ENCODE peak calls at places on chromosome 14, in seven cellular contexts. D is CD8-positive, alpha-beta T cell; J is stomach; L is heart right ventricle; X is astrocyte; A is NT2/D1; I is ovary. O is an unnamed sample. For H3K4me1, the result is how much of the 10 kb centered on the place peaks cover.

GRCh38 chr14:99755629-99756603 is 37.3 kb upstream of the EML1 start:
- DNase-seq in J (peak), X (peak), D (no peak), L (peak), I (peak), A (no peak), O (peak)

GRCh38 chr14:86787782-86788181 is 1205.2 kb downstream of the GALC start:
- DNase-seq in L (no peak), I (no peak), J (no peak), A (no peak), X (no peak), D (no peak), O (no peak)

GRCh38 chr14:80959448-80960006 is 4.1 kb downstream of the TSHR start:
- DNase-seq in L (no peak), X (no peak), I (no peak), J (no peak), A (no peak), D (peak), O (no peak)

GRCh38 chr14:44135972-44136371 is 371.1 kb downstream of the FSCB start:
- DNase-seq in I (no peak), J (no peak), X (no peak), D (no peak), L (no peak), A (no peak), O (no peak)

GRCh38 chr14:93936245-93936644 is 9.1 kb downstream of the FAM181A start:
- DNase-seq in L (no peak), A (peak), J (no peak), I (no peak), X (no peak), D (no peak), O (no peak)

GRCh38 chr14:53553221-53553620 is 400.1 kb upstream of the DDHD1 start:
- DNase-seq in J (no peak), L (no peak), I (no peak), A (no peak), D (no peak), X (no peak), O (no peak)

GRCh38 chr14:99522457-99522891 is 41.3 kb downstream of the CCNK start:
- DNase-seq in X (peak), A (no peak), D (no peak), J (no peak), I (peak), L (no peak), O (no peak)

GRCh38 chr14:22559041-22559440 is 30.0 kb downstream of the DAD1 start:
- DNase-seq in A (no peak), D (no peak), L (no peak), X (no peak), J (no peak), I (no peak), O (no peak)

GRCh38 chr14:94451091-94451751 is 1.4 kb downstream of the SERPINA11 start:
- DNase-seq in I (no peak), X (no peak), A (peak), J (no peak), L (no peak), D (no peak), O (no peak)

GRCh38 chr14:53310412-53310811 is 157.3 kb upstream of the DDHD1 start:
- DNase-seq in X (no peak), D (no peak), J (no peak), I (no peak), L (no peak), A (no peak), O (no peak)

GRCh38 chr14:72476657-72477499 is 417.0 kb downstream of the DPF3 start:
- DNase-seq in J (no peak), A (peak), I (no peak), X (peak), D (peak), L (peak), O (peak)

GRCh38 chr14:76500011-76500410 is 124.1 kb downstream of the ESRRB start:
- DNase-seq in J (no peak), L (peak), I (no peak), A (no peak), X (peak), D (no peak), O (no peak)

GRCh38 chr14:106268013-106268727 is 741.8 kb downstream of the TMEM121 start:
- DNase-seq in J (peak), A (peak), I (no peak), L (no peak), X (no peak), D (peak), O (peak)

GRCh38 chr14:69358233-69358963 is 39.7 kb downstream of the ERH start:
- DNase-seq in X (peak), I (no peak), J (no peak), A (no peak), D (no peak), L (no peak), O (no peak)

GRCh38 chr14:54927551-54927950 is 24.9 kb upstream of the GCH1 start:
- DNase-seq in X (no peak), A (no peak), D (no peak), L (no peak), J (no peak), I (no peak), O (no peak)

GRCh38 chr14:80754696-80755095 is 186.8 kb downstream of the CEP128 start:
- DNase-seq in J (no peak), A (no peak), L (no peak), D (no peak), X (no peak), I (no peak), O (no peak)

GRCh38 chr14:37443461-37443860 is 151.6 kb downstream of the FOXA1 start:
- DNase-seq in D (no peak), J (no peak), I (no peak), L (no peak), A (no peak), X (peak), O (no peak)

GRCh38 chr14:58138065-58138718 is 13.8 kb downstream of the ARMH4 start:
- DNase-seq in L (no peak), X (no peak), J (no peak), A (no peak), I (no peak), D (no peak), O (peak)

GRCh38 chr14:72532686-72533454 is 361.0 kb downstream of the DPF3 start:
- DNase-seq in I (no peak), L (no peak), A (no peak), D (no peak), J (no peak), X (no peak), O (no peak)

GRCh38 chr14:100128688-100129087 is 30.8 kb downstream of the DEGS2 start:
- DNase-seq in J (no peak), D (no peak), L (no peak), A (no peak), I (no peak), X (no peak), O (no peak)

GRCh38 chr14:79992799-79993198 is 218.5 kb downstream of the DIO2 start:
- DNase-seq in J (no peak), X (no peak), A (peak), D (no peak), L (no peak), I (no peak), O (no peak)

GRCh38 chr14:88831285-88831684 is 6.8 kb downstream of the TTC8 start:
- DNase-seq in J (no peak), I (no peak), A (no peak), D (no peak), L (no peak), X (peak), O (no peak)

GRCh38 chr14:95516554-95517209 is at the start of gene SYNE3:
- DNase-seq in I (peak), X (no peak), D (peak), L (peak), J (peak), A (no peak), O (peak)

GRCh38 chr14:26896447-26896846 is 298.6 kb upstream of the NOVA1 start:
- DNase-seq in J (no peak), A (no peak), X (peak), L (peak), I (no peak), D (no peak), O (no peak)

GRCh38 chr14:76698631-76699030 is 62.6 kb upstream of the VASH1 start:
- DNase-seq in I (no peak), J (no peak), A (no peak), D (no peak), X (no peak), L (no peak), O (no peak)

GRCh38 chr14:31232081-31232480 is 24.5 kb upstream of the HECTD1 start:
- DNase-seq in I (no peak), J (peak), X (no peak), A (no peak), L (no peak), D (no peak), O (no peak)

GRCh38 chr14:30443368-30444007 is 115.5 kb upstream of the G2E3 start:
- DNase-seq in X (peak), J (no peak), L (no peak), I (no peak), D (no peak), A (peak), O (no peak)

GRCh38 chr14:22883191-22883976 is at the start of gene REM2:
- DNase-seq in X (no peak), I (no peak), A (no peak), J (no peak), L (no peak), D (no peak), O (no peak)

GRCh38 chr14:101575581-101575980 is 14.3 kb downstream of the DIO3 start:
- DNase-seq in I (no peak), X (no peak), D (no peak), J (no peak), A (no peak), L (no peak), O (no peak)

GRCh38 chr14:64149921-64150320 is 144.2 kb downstream of the ESR2 start:
- DNase-seq in L (no peak), I (no peak), X (no peak), J (no peak), D (no peak), A (no peak), O (no peak)

GRCh38 chr14:38255408-38255672 is 553 bp downstream of the CLEC14A start:
- DNase-seq in X (peak), D (no peak), J (no peak), A (no peak), L (peak), I (no peak), O (no peak)

GRCh38 chr14:73850940-73851339 is 691 bp upstream of the PTGR2 start:
- DNase-seq in D (no peak), X (no peak), I (no peak), J (no peak), L (no peak), A (no peak), O (no peak)
- H3K4me3 ChIP-seq in D (no peak), X (peak), I (peak), J (peak), L (peak), A (peak), O (peak)

DNA sequence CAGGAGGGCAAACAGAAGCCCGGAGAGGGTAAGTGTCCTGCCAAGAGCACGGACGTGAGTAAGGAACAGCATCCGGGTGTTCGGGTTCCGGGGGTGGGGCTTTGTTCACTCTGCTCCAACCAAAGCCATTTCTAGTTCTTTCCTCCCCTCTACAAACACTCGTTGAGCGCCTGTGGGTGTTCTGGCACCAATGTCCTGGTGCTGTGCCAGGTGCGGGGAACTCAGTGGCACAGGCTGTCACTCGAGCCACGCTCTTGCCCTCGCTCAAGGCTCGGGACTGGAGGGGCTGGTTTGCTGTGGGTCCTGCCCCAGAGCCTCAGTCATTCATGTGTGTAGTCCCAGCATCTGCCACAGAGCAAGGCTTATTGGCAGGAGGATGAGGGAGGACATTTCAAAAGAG is 157.5 kb downstream of the CALM1 start:
- DNase-seq in L (no peak), J (peak), D (no peak), A (no peak), X (no peak), I (no peak), O (no peak)
- H3K4me1 ChIP-seq in L (under half), J (half or more), D (under half), A (under half), X (under half), I (under half), O (under half)

DNA sequence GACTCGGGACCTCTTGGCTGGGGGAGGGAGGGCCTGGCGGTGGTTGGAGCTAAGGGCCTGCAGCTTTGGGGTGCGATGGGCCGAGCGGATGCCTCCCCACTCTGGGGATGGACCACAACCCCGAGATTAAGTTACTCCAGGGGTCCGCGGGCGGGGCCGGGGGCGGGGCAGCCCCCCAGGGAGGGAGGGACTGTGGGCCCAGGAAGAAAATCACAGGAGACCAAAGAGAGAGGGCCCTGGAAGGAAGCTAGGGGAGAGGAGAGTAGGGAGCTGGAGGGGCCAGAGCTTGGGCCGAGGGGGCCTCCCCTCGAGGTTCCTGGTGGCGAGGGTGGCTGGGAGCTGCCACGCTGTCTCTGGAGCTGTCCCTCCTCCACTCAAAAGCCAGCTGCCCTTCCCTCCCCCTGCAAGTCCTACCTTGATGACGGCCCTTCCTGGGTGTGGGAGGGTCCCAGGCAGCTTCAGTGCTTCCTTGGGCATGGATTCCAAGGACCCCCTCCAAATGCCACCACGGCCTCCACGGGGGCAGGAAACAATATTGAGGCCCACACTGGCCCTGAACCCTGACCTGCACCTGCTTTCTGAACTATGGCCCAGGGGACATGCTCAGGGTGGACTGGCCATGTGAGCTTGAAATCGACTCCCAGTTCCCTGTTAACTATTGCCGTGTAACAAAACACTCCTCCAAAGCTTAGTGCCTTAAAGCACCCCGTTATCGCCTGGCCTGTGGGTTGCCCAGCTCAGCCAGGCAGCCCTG is 607 bp upstream of the NUDT14 start:
- DNase-seq in D (no peak), I (no peak), A (no peak), L (no peak), J (no peak), X (no peak), O (no peak)
- H3K4me3 ChIP-seq in D (no peak), I (peak), A (peak), L (peak), J (peak), X (no peak), O (peak)

DNA sequence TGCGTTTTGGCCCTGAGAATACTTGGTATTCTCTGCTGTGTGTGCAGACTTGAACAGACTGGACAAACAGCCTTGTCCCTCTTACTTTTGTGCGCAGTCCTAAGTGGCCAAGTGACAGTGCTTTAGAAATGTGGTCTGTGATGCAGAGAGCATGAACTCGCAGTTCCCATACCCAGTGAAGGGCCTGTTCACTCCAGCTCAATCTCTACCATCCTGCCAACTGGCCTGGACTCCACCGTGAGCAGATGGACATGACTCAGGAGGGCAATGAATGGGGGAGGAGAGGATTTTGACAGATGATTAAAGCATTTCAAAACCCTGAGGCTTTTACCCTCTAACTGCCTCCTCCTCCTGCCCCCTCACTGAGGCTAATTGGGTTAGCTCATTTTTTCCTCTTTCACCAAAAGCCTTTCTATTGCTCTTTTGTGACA is 62.5 kb upstream of the PYGL start:
- DNase-seq in X (peak), I (no peak), L (peak), D (no peak), A (no peak), J (no peak), O (no peak)
- H3K4me1 ChIP-seq in X (under half), I (under half), L (under half), D (under half), A (under half), J (under half), O (under half)

GRCh38 chr14:103104654-103105511 is 10.4 kb downstream of the EXOC3L4 start:
- DNase-seq in X (peak), A (no peak), I (peak), J (peak), D (peak), L (peak), O (peak)
- H3K4me3 ChIP-seq in X (no peak), A (no peak), I (no peak), J (peak), D (no peak), L (no peak), O (no peak)

DNA sequence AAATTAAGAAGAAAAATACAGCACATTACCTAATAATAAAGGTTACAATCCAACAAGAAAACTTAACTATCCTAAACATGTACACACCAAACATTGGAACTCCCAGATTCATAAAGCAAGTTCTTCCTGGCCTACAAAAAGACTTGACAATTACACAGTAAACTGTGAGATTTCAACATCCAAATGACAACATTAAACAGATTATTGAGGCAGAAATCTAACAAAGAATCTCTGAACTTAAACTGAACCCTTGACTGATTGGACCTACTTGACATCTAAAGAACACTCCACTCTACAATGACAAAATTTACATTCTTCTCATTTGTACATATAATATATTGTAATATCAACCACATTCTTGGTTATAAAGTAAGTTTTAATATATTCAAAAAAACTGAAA is 1341.3 kb downstream of the LRFN5 start:
- DNase-seq in J (no peak), L (no peak), X (no peak), I (no peak), D (no peak), A (no peak), O (no peak)
- H3K4me1 ChIP-seq in J (under half), L (under half), X (under half), I (under half), D (under half), A (under half), O (under half)

DNA sequence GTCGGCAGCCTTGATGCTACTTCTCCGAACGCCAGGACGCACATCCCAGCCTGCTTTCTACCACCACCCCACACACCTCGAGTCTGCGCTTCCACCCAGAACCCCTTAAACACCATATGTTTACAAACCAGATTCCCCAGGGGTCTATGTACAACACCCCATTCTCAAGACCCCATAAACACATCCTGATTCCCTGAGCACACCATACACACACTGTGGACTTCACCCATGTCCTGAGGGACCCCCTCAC is 738 bp downstream of the TTC7B start:
- DNase-seq in J (no peak), I (no peak), A (no peak), D (no peak), L (no peak), X (no peak), O (no peak)
- H3K4me3 ChIP-seq in J (peak), I (peak), A (peak), D (no peak), L (peak), X (peak), O (peak)

O was measured in Peyer's patch.